ENCODE peak calls at places on chromosomes 1 and 21, in four cellular contexts. One of them, this sample, is unnamed.

GRCh38 chr1:200512191-200512590 is 102.4 kb upstream of the ZNF281 start:
- DNase-seq in K562: no peak
- DNase-seq in HepG2: no peak
- DNase-seq in GM12878: no peak
- DNase-seq in this sample: no peak

GRCh38 chr1:59292557-59292956 is 4.3 kb upstream of the FGGY start:
- DNase-seq in GM12878: peak; percentile 34
- DNase-seq in HepG2: peak; percentile 84
- DNase-seq in K562: no peak
- DNase-seq in this sample: no peak

GRCh38 chr1:202589190-202589680 is 121.0 kb downstream of the SYT2 start:
- DNase-seq in K562: no peak
- DNase-seq in GM12878: no peak
- DNase-seq in HepG2: peak; percentile 88
- DNase-seq in this sample: no peak

GRCh38 chr1:163737261-163737660 is 415.5 kb downstream of the NUF2 start:
- DNase-seq in K562: no peak
- DNase-seq in HepG2: no peak
- DNase-seq in GM12878: no peak
- DNase-seq in this sample: no peak

GRCh38 chr1:45328680-45329079 is 2.0 kb downstream of the HPDL start:
- DNase-seq in GM12878: no peak
- DNase-seq in K562: peak; percentile 7
- DNase-seq in HepG2: no peak
- DNase-seq in this sample: no peak

GRCh38 chr1:34750610-34751009 is 4.2 kb upstream of the GJB5 start:
- DNase-seq in HepG2: no peak
- DNase-seq in GM12878: no peak
- DNase-seq in K562: no peak
- DNase-seq in this sample: no peak

GRCh38 chr1:205285391-205286101 is 36.0 kb downstream of the NUAK2 start:
- DNase-seq in K562: no peak
- DNase-seq in HepG2: no peak
- DNase-seq in GM12878: peak; percentile 76
- DNase-seq in this sample: no peak

GRCh38 chr1:222852326-222852725 is 37.5 kb downstream of the DISP1 start:
- DNase-seq in K562: no peak
- DNase-seq in HepG2: no peak
- DNase-seq in GM12878: no peak
- DNase-seq in this sample: no peak

GRCh38 chr1:195591917-195592672 is 1016.1 kb downstream of the KCNT2 start:
- DNase-seq in HepG2: no peak
- DNase-seq in K562: no peak
- DNase-seq in GM12878: no peak
- DNase-seq in this sample: no peak

GRCh38 chr1:244163861-244164562 is 112.9 kb downstream of the ZBTB18 start:
- DNase-seq in HepG2: no peak
- DNase-seq in K562: no peak
- DNase-seq in GM12878: no peak
- DNase-seq in this sample: no peak

GRCh38 chr1:165073402-165074007 is 283.0 kb downstream of the LMX1A start:
- DNase-seq in GM12878: no peak
- DNase-seq in K562: no peak
- DNase-seq in HepG2: peak; percentile 43
- DNase-seq in this sample: no peak

GRCh38 chr1:230745071-230745470 is 2.1 kb upstream of the CAPN9 start:
- DNase-seq in GM12878: no peak
- DNase-seq in HepG2: no peak
- DNase-seq in K562: no peak
- DNase-seq in this sample: no peak

GRCh38 chr1:219993554-219994433 is 52.5 kb downstream of the EPRS1 start:
- DNase-seq in GM12878: no peak
- DNase-seq in HepG2: peak; percentile 8
- DNase-seq in K562: no peak
- DNase-seq in this sample: no peak

GRCh38 chr1:32321712-32322291 is 14.2 kb downstream of the MARCKSL1 start:
- DNase-seq in HepG2: peak; percentile 86
- DNase-seq in K562: no peak
- DNase-seq in GM12878: no peak
- DNase-seq in this sample: no peak

GRCh38 chr1:199333180-199333579 is 694.3 kb upstream of the NR5A2 start:
- DNase-seq in K562: no peak
- DNase-seq in GM12878: no peak
- DNase-seq in HepG2: no peak
- DNase-seq in this sample: no peak

GRCh38 chr1:93629101-93630059 is 52.3 kb downstream of the BCAR3 start:
- DNase-seq in HepG2: peak; percentile 65
- DNase-seq in K562: peak; percentile 48
- DNase-seq in GM12878: peak; percentile 28
- DNase-seq in this sample: no peak

GRCh38 chr1:100313382-100313781 is 38.9 kb upstream of the CDC14A start:
- DNase-seq in HepG2: no peak
- DNase-seq in GM12878: no peak
- DNase-seq in K562: no peak
- DNase-seq in this sample: no peak

GRCh38 chr1:26468911-26469310 is 3.3 kb upstream of the HMGN2 start:
- DNase-seq in K562: no peak
- DNase-seq in GM12878: no peak
- DNase-seq in HepG2: no peak
- DNase-seq in this sample: no peak

GRCh38 chr21:46220275-46220810 is 8.2 kb downstream of the LSS start:
- DNase-seq in GM12878: no peak
- DNase-seq in K562: no peak
- DNase-seq in HepG2: no peak
- DNase-seq in this sample: no peak

GRCh38 chr21:42818328-42818749 is 61.0 kb downstream of the WDR4 start:
- DNase-seq in K562: peak; percentile 69
- DNase-seq in HepG2: peak; percentile 52
- DNase-seq in GM12878: no peak
- DNase-seq in this sample: peak; percentile 69

GRCh38 chr1:206725053-206725963 is 40.6 kb downstream of the MAPKAPK2 start:
- DNase-seq in GM12878: no peak
- DNase-seq in K562: peak; percentile 71
- DNase-seq in HepG2: peak; percentile 18
- DNase-seq in this sample: peak; percentile 67

GRCh38 chr1:76583237-76583868 is 283.9 kb upstream of the ST6GALNAC5 start:
- DNase-seq in K562: no peak
- DNase-seq in GM12878: no peak
- DNase-seq in HepG2: no peak
- DNase-seq in this sample: no peak

GRCh38 chr1:76576876-76577817 is 290.1 kb upstream of the ST6GALNAC5 start:
- DNase-seq in GM12878: no peak
- DNase-seq in HepG2: no peak
- DNase-seq in K562: no peak
- DNase-seq in this sample: no peak

GRCh38 chr1:76572229-76572628 is 295.1 kb upstream of the ST6GALNAC5 start:
- DNase-seq in K562: no peak
- DNase-seq in GM12878: no peak
- DNase-seq in HepG2: no peak
- DNase-seq in this sample: no peak

GRCh38 chr1:76580206-76580605 is 287.1 kb upstream of the ST6GALNAC5 start:
- DNase-seq in HepG2: no peak
- DNase-seq in GM12878: no peak
- DNase-seq in K562: no peak
- DNase-seq in this sample: no peak

GRCh38 chr1:76577818-76578185 is 289.5 kb upstream of the ST6GALNAC5 start:
- DNase-seq in GM12878: no peak
- DNase-seq in K562: no peak
- DNase-seq in HepG2: no peak
- DNase-seq in this sample: no peak
- TF ChIP-seq ETV6 in GM12878: no peak
- TF ChIP-seq ETV6 in K562: no peak
- TF ChIP-seq ETV6 in HepG2: no peak
- TF ChIP-seq ETV6 in this sample: no peak

GRCh38 chr1:150613061-150613920 is 16.1 kb downstream of the ENSA start:
- DNase-seq in HepG2: peak; percentile 79
- DNase-seq in K562: peak; percentile 26
- DNase-seq in GM12878: peak; percentile 79
- DNase-seq in this sample: no peak
- TF ChIP-seq ATF2 in HepG2: no peak
- TF ChIP-seq ATF2 in K562: no peak
- TF ChIP-seq ATF2 in GM12878: peak; percentile 90
- TF ChIP-seq ATF2 in this sample: no peak

GRCh38 chr1:17575786-17576584 is 36.5 kb downstream of the ARHGEF10L start:
- DNase-seq in GM12878: no peak
- DNase-seq in K562: no peak
- DNase-seq in HepG2: peak; percentile 41
- DNase-seq in this sample: no peak
- TF ChIP-seq ETV6 in GM12878: no peak
- TF ChIP-seq ETV6 in K562: no peak
- TF ChIP-seq ETV6 in HepG2: no peak
- TF ChIP-seq ETV6 in this sample: no peak

GRCh38 chr21:28357743-28358142 is 634.9 kb downstream of the LTN1 start:
- DNase-seq in K562: no peak
- DNase-seq in HepG2: no peak
- DNase-seq in GM12878: no peak
- DNase-seq in this sample: no peak
- TF ChIP-seq ATF2 in K562: no peak
- TF ChIP-seq ATF2 in HepG2: no peak
- TF ChIP-seq ATF2 in GM12878: no peak
- TF ChIP-seq ATF2 in this sample: no peak

GRCh38 chr1:81802601-81803422 is 2.1 kb downstream of the ADGRL2 start:
- DNase-seq in K562: no peak
- DNase-seq in GM12878: no peak
- DNase-seq in HepG2: no peak
- DNase-seq in this sample: peak; percentile 61

GRCh38 chr1:81801834-81802531 is 1.2 kb downstream of the ADGRL2 start:
- DNase-seq in GM12878: no peak
- DNase-seq in K562: no peak
- DNase-seq in HepG2: no peak
- DNase-seq in this sample: peak; percentile 38

GRCh38 chr1:81801032-81801833 is 499 bp downstream of the ADGRL2 start:
- DNase-seq in GM12878: no peak
- DNase-seq in HepG2: peak; percentile 59
- DNase-seq in K562: no peak
- DNase-seq in this sample: peak; percentile 78

GRCh38 chr1:81799939-81800740 is 594 bp upstream of the ADGRL2 start:
- DNase-seq in HepG2: peak; percentile 48
- DNase-seq in K562: no peak
- DNase-seq in GM12878: no peak
- DNase-seq in this sample: peak; percentile 72

DNA sequence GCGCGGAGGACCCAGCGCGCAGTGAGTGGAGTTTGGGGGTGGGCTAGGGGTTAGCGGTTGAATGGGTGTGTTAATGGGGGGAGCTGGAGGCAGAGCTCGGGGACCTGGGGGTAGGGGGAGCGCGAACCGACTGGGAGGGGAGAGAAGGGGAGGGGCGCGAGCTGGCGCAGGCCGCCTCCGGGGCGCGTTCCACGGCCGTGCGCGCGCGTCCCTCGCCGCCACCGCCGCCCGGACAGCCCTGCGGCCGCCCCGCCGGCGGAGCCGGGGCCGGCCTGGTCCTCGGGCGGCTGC is at the start of gene ADGRL2:
- DNase-seq in K562: no peak
- DNase-seq in GM12878: no peak
- DNase-seq in HepG2: no peak
- DNase-seq in this sample: no peak
- TF ChIP-seq ETV6 in K562: no peak
- TF ChIP-seq ETV6 in GM12878: no peak
- TF ChIP-seq ETV6 in HepG2: no peak
- TF ChIP-seq ETV6 in this sample: no peak

DNA sequence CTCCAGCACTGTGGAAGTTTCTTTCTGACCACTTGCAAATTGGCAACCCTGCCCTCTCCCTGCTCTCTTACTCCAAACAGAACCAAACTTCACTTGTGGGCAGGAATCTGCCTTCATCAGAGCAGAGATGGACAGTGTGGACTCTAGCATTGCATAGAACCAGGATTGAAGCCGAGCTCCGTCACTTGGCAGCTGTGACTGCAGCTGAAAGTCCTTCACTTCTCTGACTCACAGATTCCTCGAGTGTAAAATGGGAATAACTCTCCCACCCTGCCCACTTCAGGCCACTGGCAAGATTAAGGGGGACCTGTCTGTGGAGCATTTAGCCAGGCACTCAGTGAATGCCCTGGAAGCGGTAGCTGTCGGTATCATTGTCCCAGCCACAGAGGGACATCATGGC is 75.7 kb upstream of the ZBTB40 start:
- DNase-seq in HepG2: no peak
- DNase-seq in K562: no peak
- DNase-seq in GM12878: no peak
- DNase-seq in this sample: no peak
- TF ChIP-seq ATF2 in HepG2: no peak
- TF ChIP-seq ATF2 in K562: no peak
- TF ChIP-seq ATF2 in GM12878: no peak
- TF ChIP-seq ATF2 in this sample: no peak

GRCh38 chr1:169103443-169103842 is 3.0 kb upstream of the ATP1B1 start:
- DNase-seq in K562: no peak
- DNase-seq in GM12878: no peak
- DNase-seq in HepG2: no peak
- DNase-seq in this sample: no peak

GRCh38 chr1:169103002-169103401 is 3.5 kb upstream of the ATP1B1 start:
- DNase-seq in K562: no peak
- DNase-seq in GM12878: no peak
- DNase-seq in HepG2: no peak
- DNase-seq in this sample: no peak

GRCh38 chr1:169100208-169100882 is 6.1 kb upstream of the ATP1B1 start:
- DNase-seq in HepG2: no peak
- DNase-seq in GM12878: no peak
- DNase-seq in K562: no peak
- DNase-seq in this sample: no peak

GRCh38 chr1:169100883-169101214 is 5.6 kb upstream of the ATP1B1 start:
- DNase-seq in K562: no peak
- DNase-seq in HepG2: no peak
- DNase-seq in GM12878: no peak
- DNase-seq in this sample: no peak

GRCh38 chr1:169102567-169102966 is 3.9 kb upstream of the ATP1B1 start:
- DNase-seq in GM12878: no peak
- DNase-seq in K562: no peak
- DNase-seq in HepG2: peak; percentile 89
- DNase-seq in this sample: no peak
- TF ChIP-seq ETV6 in GM12878: no peak
- TF ChIP-seq ETV6 in K562: no peak
- TF ChIP-seq ETV6 in HepG2: no peak
- TF ChIP-seq ETV6 in this sample: no peak

DNA sequence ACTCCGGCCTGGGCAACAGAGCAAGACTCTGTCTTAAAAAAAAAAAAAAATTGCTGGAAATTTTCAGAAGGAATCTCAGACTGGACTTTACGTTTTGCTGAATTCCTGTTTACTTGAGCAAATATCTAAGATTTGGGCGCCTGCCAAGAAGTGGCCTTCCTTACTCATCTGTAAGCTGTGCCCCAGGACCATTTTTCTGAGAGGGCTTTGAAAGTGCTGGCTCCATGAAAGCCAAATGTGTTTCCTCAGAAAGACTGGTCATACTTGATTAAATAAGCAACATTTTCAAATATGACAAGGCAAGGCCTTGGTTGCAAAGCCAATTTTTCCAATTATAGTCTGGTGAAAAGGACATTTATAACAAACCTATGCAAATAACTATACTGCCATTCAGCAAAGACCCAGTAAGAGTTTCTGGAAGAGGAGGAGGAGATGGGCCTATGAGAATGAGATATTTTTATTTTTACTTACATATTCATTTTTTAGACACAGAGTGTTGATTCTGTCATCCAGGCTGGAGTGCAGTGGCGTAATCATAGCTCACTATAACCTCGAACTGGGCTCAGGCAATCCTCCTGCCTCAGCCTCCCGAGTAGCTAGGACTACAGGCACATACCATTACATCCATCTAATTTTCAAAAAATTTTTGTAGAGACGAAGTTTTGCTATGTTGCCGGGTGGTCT is 56.3 kb upstream of the HTR1D start:
- DNase-seq in K562: no peak
- DNase-seq in GM12878: no peak
- DNase-seq in HepG2: peak; percentile 23
- DNase-seq in this sample: no peak
- TF ChIP-seq ATF2 in K562: no peak
- TF ChIP-seq ATF2 in GM12878: no peak
- TF ChIP-seq ATF2 in HepG2: no peak
- TF ChIP-seq ATF2 in this sample: no peak

This sample was measured in WTC11.